ENCODE peak calls at places on chromosomes 1 and 21, in nine cellular contexts. M is A549, J is AG04450, S is lower leg skin, H is thyroid gland, Z is lower lobe of right lung, X is WERI-Rb-1, Q is kidney epithelial cell, A is PC-3. O is an unnamed sample.
A peak's percentile ranks its signal among the peaks of the same experiment; 100 is the strongest.

GRCh38 chr1:87956072-87956471 is 627.4 kb downstream of the LMO4 start:
- DNase-seq in M (peak; percentile 81), J (peak; percentile 92), S (no peak), H (no peak), Z (no peak), X (no peak), Q (peak; percentile 94), A (peak; percentile 96), O (peak; percentile 97)

GRCh38 chr1:156808186-156809030 is 8.2 kb downstream of the SH2D2A start:
- DNase-seq in M (no peak), J (no peak), S (no peak), H (no peak), Z (no peak), X (no peak), Q (no peak), A (no peak), O (no peak)

GRCh38 chr1:156623946-156624813 is 5.0 kb downstream of the HAPLN2 start:
- DNase-seq in M (peak; percentile 78), J (no peak), S (no peak), H (peak; percentile 25), Z (peak; percentile 53), X (peak; percentile 95), Q (no peak), A (peak; percentile 33), O (no peak)

GRCh38 chr1:115679141-115679611 is 37.4 kb downstream of the VANGL1 start:
- DNase-seq in M (no peak), J (peak; percentile 30), S (peak; percentile 49), H (peak; percentile 70), Z (no peak), X (no peak), Q (no peak), A (peak; percentile 85), O (no peak)

GRCh38 chr1:51960262-51960661 is 30.2 kb downstream of the RAB3B start:
- DNase-seq in M (no peak), J (no peak), S (no peak), H (no peak), Z (no peak), X (peak; percentile 83), Q (no peak), A (no peak), O (no peak)

GRCh38 chr1:5744911-5745431 is 247.3 kb downstream of the NPHP4 start:
- DNase-seq in M (no peak), J (no peak), S (no peak), H (no peak), Z (peak; percentile 17), X (no peak), Q (no peak), A (no peak), O (no peak)

GRCh38 chr1:117038236-117038635 is 21.9 kb upstream of the TTF2 start:
- DNase-seq in M (no peak), J (no peak), S (no peak), H (no peak), Z (no peak), X (no peak), Q (no peak), A (no peak), O (no peak)

GRCh38 chr21:42227909-42228708 is 9.2 kb downstream of the ABCG1 start:
- DNase-seq in M (peak; percentile 82), J (peak; percentile 32), S (peak; percentile 95), H (peak; percentile 59), Z (peak; percentile 93), X (peak; percentile 45), Q (peak; percentile 60), A (peak; percentile 79), O (no peak)

GRCh38 chr1:198934901-198935301 is 296.1 kb downstream of the PTPRC start:
- DNase-seq in M (peak; percentile 22), J (no peak), S (no peak), H (no peak), Z (no peak), X (no peak), Q (no peak), A (peak; percentile 36), O (no peak)

GRCh38 chr1:173669491-173669941 is at the start of gene ANKRD45:
- DNase-seq in M (peak; percentile 56), J (no peak), S (no peak), H (peak; percentile 33), Z (peak; percentile 68), X (peak; percentile 84), Q (no peak), A (no peak), O (no peak)

GRCh38 chr1:153035211-153035610 is 4.2 kb downstream of the SPRR1B start:
- DNase-seq in M (no peak), J (no peak), S (no peak), H (no peak), Z (no peak), X (no peak), Q (no peak), A (no peak), O (no peak)

GRCh38 chr1:45925728-45926287 is 122.4 kb downstream of the MAST2 start:
- DNase-seq in M (no peak), J (no peak), S (no peak), H (no peak), Z (no peak), X (no peak), Q (no peak), A (no peak), O (no peak)

GRCh38 chr1:45922813-45923212 is 119.4 kb downstream of the MAST2 start:
- DNase-seq in M (no peak), J (no peak), S (no peak), H (no peak), Z (no peak), X (no peak), Q (no peak), A (no peak), O (no peak)

GRCh38 chr1:45923343-45923742 is 119.9 kb downstream of the MAST2 start:
- DNase-seq in M (no peak), J (no peak), S (no peak), H (no peak), Z (no peak), X (no peak), Q (no peak), A (no peak), O (no peak)

GRCh38 chr1:45924736-45925135 is 121.3 kb downstream of the MAST2 start:
- DNase-seq in M (peak; percentile 10), J (no peak), S (no peak), H (no peak), Z (no peak), X (peak; percentile 59), Q (no peak), A (no peak), O (no peak)

GRCh38 chr1:45922374-45922773 is 119.0 kb downstream of the MAST2 start:
- DNase-seq in M (no peak), J (no peak), S (no peak), H (no peak), Z (no peak), X (no peak), Q (no peak), A (no peak), O (no peak)
- H3K4me3 ChIP-seq in M (no peak overlapping the region), J (no peak overlapping the region), S (no peak overlapping the region), H (no peak overlapping the region), Z (no peak overlapping the region), X (no peak overlapping the region), Q (no peak overlapping the region), A (no peak overlapping the region), O (no peak overlapping the region)

GRCh38 chr1:202329891-202330290 is 11.8 kb downstream of the UBE2T start:
- DNase-seq in M (peak; percentile 33), J (no peak), S (no peak), H (no peak), Z (no peak), X (peak; percentile 17), Q (no peak), A (no peak), O (no peak)
- TF ChIP-seq CTCF in M (peak; percentile 24), J (no peak), S (no peak), H (no peak), Z (no peak), X (peak; percentile 82), Q (no peak), A (peak; percentile 29), O (no peak)

GRCh38 chr1:34925730-34926129 is 3.7 kb downstream of the DLGAP3 start:
- DNase-seq in M (no peak), J (no peak), S (no peak), H (no peak), Z (no peak), X (no peak), Q (no peak), A (no peak), O (no peak)

GRCh38 chr1:34926894-34927293 is 2.6 kb downstream of the DLGAP3 start:
- DNase-seq in M (no peak), J (no peak), S (no peak), H (no peak), Z (no peak), X (peak; percentile 39), Q (no peak), A (no peak), O (no peak)

GRCh38 chr1:34926156-34926555 is 3.3 kb downstream of the DLGAP3 start:
- DNase-seq in M (no peak), J (no peak), S (no peak), H (no peak), Z (no peak), X (peak; percentile 35), Q (no peak), A (no peak), O (no peak)

GRCh38 chr1:34924759-34925555 is 4.5 kb downstream of the DLGAP3 start:
- DNase-seq in M (peak; percentile 38), J (peak; percentile 20), S (peak; percentile 31), H (peak; percentile 50), Z (peak; percentile 69), X (no peak), Q (no peak), A (peak; percentile 71), O (no peak)

DNA sequence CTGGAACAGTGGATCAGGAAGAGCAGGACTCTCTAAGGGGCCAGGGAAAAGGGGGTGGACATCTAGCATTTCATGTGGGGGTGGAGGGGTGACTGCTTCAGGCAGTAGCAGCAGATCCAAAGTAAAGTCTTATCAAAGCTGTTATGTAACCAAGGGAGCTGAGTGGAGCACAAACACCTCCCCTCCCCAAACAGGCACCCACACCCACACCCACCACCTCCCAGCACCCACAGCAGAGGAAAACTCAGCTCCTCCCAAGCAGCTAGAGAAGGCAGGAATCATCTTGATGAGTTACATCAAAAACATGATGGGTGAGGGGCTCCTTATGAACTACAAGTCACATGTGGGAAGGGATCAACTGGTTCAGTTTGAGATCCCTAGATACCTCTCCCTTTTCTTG is 6.0 kb downstream of the DLGAP3 start:
- DNase-seq in M (no peak), J (no peak), S (no peak), H (no peak), Z (no peak), X (no peak), Q (no peak), A (no peak), O (no peak)
- H3K4me3 ChIP-seq in M (no peak overlapping the region), J (no peak overlapping the region), S (no peak overlapping the region), H (no peak overlapping the region), Z (no peak overlapping the region), X (no peak overlapping the region), Q (no peak overlapping the region), A (no peak overlapping the region), O (no peak overlapping the region)

DNA sequence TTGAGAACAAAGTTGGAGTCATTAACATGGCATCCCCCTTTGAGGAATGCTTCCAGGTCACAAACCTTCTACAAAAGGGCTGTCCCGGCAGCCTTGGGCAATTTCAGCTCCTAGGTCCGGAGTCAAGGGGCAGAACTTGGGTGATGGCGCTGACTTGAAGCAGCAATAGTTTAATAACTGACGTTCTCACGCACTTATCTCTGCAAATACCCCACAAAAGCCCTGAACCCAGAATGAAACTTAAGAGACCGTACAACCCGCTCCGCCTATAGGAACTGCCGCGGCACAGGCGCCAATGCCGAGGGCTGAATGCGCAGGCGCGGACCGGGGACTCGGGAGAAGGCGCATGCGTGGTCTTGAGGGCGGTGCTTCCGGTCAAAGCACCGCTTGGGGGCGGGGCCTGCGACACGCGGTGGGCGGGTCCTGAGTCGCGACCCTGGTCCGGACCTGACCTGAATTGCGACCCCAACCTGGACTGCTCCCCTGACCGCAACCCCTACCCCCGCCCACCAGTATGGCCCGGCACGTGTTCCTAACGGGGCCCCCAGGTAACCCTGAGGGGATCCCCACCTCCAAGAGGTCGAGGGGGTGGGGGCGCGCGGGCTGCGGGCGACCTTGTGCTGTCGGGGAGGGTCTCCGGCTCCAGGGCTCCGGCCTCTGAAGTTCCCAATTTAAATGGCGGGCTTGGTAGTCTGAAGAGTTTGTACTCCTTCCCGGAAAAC is at the start of gene NTPCR:
- DNase-seq in M (peak; percentile 94), J (peak; percentile 83), S (peak; percentile 89), H (peak; percentile 88), Z (peak; percentile 94), X (peak; percentile 99), Q (peak; percentile 62), A (peak; percentile 98), O (peak; percentile 46)
- TF ChIP-seq CTCF in M (no peak), J (peak; percentile 22), S (no peak), H (peak; percentile 15), Z (peak; percentile 18), X (peak; percentile 28), Q (no peak), A (peak; percentile 6), O (peak; percentile 2)

O was measured in AG04449.